ENCODE peak calls at places on chromosomes 16 and 17, in nine cellular contexts. X is GDM1, Y is fibroblast of the conjunctiva, O is psoas muscle, J is heart left ventricle, Z is islet precursor cell, I is progenitor cell of endocrine pancreas, C is GM12892, P is HepG2. W is an unnamed sample.

GRCh38 chr17:10879110-10879509 is 41.2 kb upstream of the PIRT start:
- DNase-seq in I (peak), X (peak), O (no peak), C (no peak), Y (no peak), Z (peak), P (no peak), J (no peak), W (no peak)

GRCh38 chr17:61492759-61493526 is 40.7 kb downstream of the TBX4 start:
- DNase-seq in X (no peak), Z (peak), P (peak), I (no peak), J (no peak), O (no peak), Y (no peak), C (no peak), W (no peak)

GRCh38 chr16:66274335-66275110 is 92.0 kb upstream of the CDH5 start:
- DNase-seq in I (no peak), J (no peak), O (no peak), P (peak), Y (peak), Z (peak), X (no peak), C (no peak), W (no peak)

GRCh38 chr17:37094391-37094790 is 145.6 kb downstream of the AATF start:
- DNase-seq in Z (peak), O (no peak), J (no peak), I (no peak), X (no peak), C (no peak), P (no peak), Y (no peak), W (no peak)

GRCh38 chr17:82495844-82496528 is 23.5 kb upstream of the FOXK2 start:
- DNase-seq in I (no peak), X (no peak), C (no peak), Y (no peak), Z (no peak), O (no peak), J (no peak), P (peak), W (no peak)

GRCh38 chr17:45905812-45906211 is 11.5 kb downstream of the MAPT start:
- DNase-seq in J (no peak), P (no peak), Y (no peak), I (no peak), C (no peak), O (no peak), X (no peak), Z (no peak), W (no peak)

GRCh38 chr17:55440391-55440790 is 18.8 kb upstream of the MMD start:
- DNase-seq in Y (no peak), J (no peak), P (no peak), O (no peak), Z (no peak), I (no peak), C (no peak), X (no peak), W (no peak)

GRCh38 chr17:34435182-34435928 is 72.3 kb upstream of the CCL1 start:
- DNase-seq in Y (no peak), X (no peak), O (no peak), J (no peak), C (no peak), P (no peak), I (no peak), Z (no peak), W (no peak)